ENCODE peak calls at places on chromosomes 12 and 14, in eight cellular contexts. P is ascending aorta, W is T-helper 9 cell, M is amniotic epithelial cell, X is foreskin fibroblast, E is pulmonary artery endothelial cell, U is caudate nucleus, J is neural crest cell. O is an unnamed sample.

GRCh38 chr12:1500095-1500801 is 94.1 kb downstream of the FBXL14 start:
- DNase-seq in W (no peak), E (no peak), M (peak; percentile 29), U (no peak), J (no peak), P (no peak), X (peak; percentile 75), O (no peak)

GRCh38 chr12:57208946-57209282 is 7.7 kb upstream of the NXPH4 start:
- DNase-seq in X (no peak), E (no peak), W (no peak), J (no peak), U (peak; percentile 83), P (no peak), M (no peak), O (no peak)

GRCh38 chr14:90697577-90698206 is 118.5 kb downstream of the TTC7B start:
- DNase-seq in M (peak; percentile 70), E (peak; percentile 48), U (peak; percentile 86), W (peak; percentile 59), X (peak; percentile 92), P (peak; percentile 50), J (peak; percentile 83), O (peak; percentile 11)

GRCh38 chr14:28821993-28822392 is 55.4 kb downstream of the FOXG1 start:
- DNase-seq in J (no peak), P (no peak), E (no peak), W (no peak), M (no peak), U (no peak), X (no peak), O (no peak)

GRCh38 chr14:67607646-67608045 is 7.6 kb upstream of the PIGH start:
- DNase-seq in P (no peak), W (no peak), E (no peak), J (no peak), M (no peak), U (no peak), X (no peak), O (no peak)

GRCh38 chr12:29733060-29733459 is 50.7 kb downstream of the TMTC1 start:
- DNase-seq in M (peak; percentile 47), P (no peak), U (no peak), X (no peak), W (no peak), J (no peak), E (no peak), O (no peak)

GRCh38 chr12:11823593-11823992 is 174.1 kb downstream of the ETV6 start:
- DNase-seq in M (no peak), E (no peak), X (no peak), U (no peak), P (no peak), W (no peak), J (no peak), O (no peak)

GRCh38 chr14:75003250-75004027 is 718 bp downstream of the EIF2B2 start:
- DNase-seq in U (no peak), X (peak; percentile 29), E (no peak), W (no peak), M (no peak), P (no peak), J (no peak), O (no peak)

GRCh38 chr12:117231750-117232149 is 41.5 kb upstream of the FBXO21 start:
- DNase-seq in J (no peak), U (no peak), M (no peak), P (no peak), E (no peak), W (no peak), X (no peak), O (no peak)

GRCh38 chr14:99266181-99267178 is 5.5 kb downstream of the BCL11B start:
- DNase-seq in E (peak; percentile 17), U (peak; percentile 75), X (peak; percentile 88), M (peak; percentile 44), P (no peak), W (peak; percentile 88), J (peak; percentile 88), O (no peak)

GRCh38 chr12:57452181-57452936 is 2.7 kb upstream of the INHBE start:
- DNase-seq in W (no peak), J (no peak), X (peak; percentile 85), M (peak; percentile 88), E (no peak), P (no peak), U (peak; percentile 34), O (no peak)

GRCh38 chr14:72878746-72879145 is 15.2 kb downstream of the DPF3 start:
- DNase-seq in X (no peak), U (no peak), P (no peak), E (no peak), J (no peak), M (no peak), W (no peak), O (no peak)

GRCh38 chr12:14873440-14874185 is 12.0 kb downstream of the MGP start:
- DNase-seq in E (no peak), M (no peak), W (no peak), X (no peak), U (no peak), P (no peak), J (no peak), O (no peak)

GRCh38 chr14:35134329-35135123 is 12.2 kb downstream of the PRORP start:
- DNase-seq in P (no peak), X (no peak), U (no peak), J (no peak), E (no peak), M (no peak), W (no peak), O (no peak)

GRCh38 chr14:104383088-104383805 is 196.3 kb upstream of the C14orf180 start:
- DNase-seq in E (no peak), M (no peak), U (no peak), P (peak; percentile 4), X (no peak), W (no peak), J (no peak), O (no peak)

GRCh38 chr12:19614601-19615442 is 175.5 kb downstream of the AEBP2 start:
- DNase-seq in X (no peak), M (no peak), J (no peak), E (no peak), W (no peak), U (no peak), P (no peak), O (no peak)

GRCh38 chr14:90511795-90512331 is 115.0 kb downstream of the CALM1 start:
- DNase-seq in P (no peak), X (no peak), U (no peak), E (no peak), J (no peak), W (no peak), M (no peak), O (no peak)

GRCh38 chr12:110622582-110622981 is 8.7 kb downstream of the TCTN1 start:
- DNase-seq in P (no peak), M (no peak), J (no peak), E (no peak), U (no peak), W (no peak), X (peak; percentile 29), O (no peak)

GRCh38 chr12:110165540-110166159 is 41.5 kb downstream of the IFT81 start:
- DNase-seq in P (no peak), J (no peak), U (no peak), M (no peak), W (no peak), X (no peak), E (no peak), O (no peak)

GRCh38 chr12:71236133-71236660 is 78.4 kb upstream of the TSPAN8 start:
- DNase-seq in W (no peak), P (no peak), U (no peak), E (no peak), X (no peak), J (no peak), M (no peak), O (no peak)

GRCh38 chr12:9039397-9039977 is 50.1 kb downstream of the KLRG1 start:
- DNase-seq in E (peak; percentile 17), J (no peak), U (no peak), M (peak; percentile 42), P (no peak), X (peak; percentile 57), W (no peak), O (no peak)

GRCh38 chr14:23443411-23443812 is 8.0 kb upstream of the MYH7 start:
- DNase-seq in X (no peak), J (no peak), P (no peak), W (no peak), E (no peak), M (no peak), U (no peak), O (no peak)

GRCh38 chr14:89430271-89430620 is 13.2 kb upstream of the FOXN3 start:
- DNase-seq in W (no peak), M (no peak), E (no peak), P (no peak), X (no peak), J (no peak), U (no peak), O (no peak)

GRCh38 chr12:121057794-121058193 is 18.7 kb upstream of the OASL start:
- DNase-seq in E (no peak), W (no peak), P (no peak), M (no peak), U (no peak), X (no peak), J (no peak), O (no peak)

GRCh38 chr12:12721251-12721689 is 4.1 kb downstream of the CDKN1B start:
- DNase-seq in E (no peak), X (no peak), M (no peak), U (no peak), J (no peak), P (no peak), W (no peak), O (no peak)

GRCh38 chr12:56932867-56933266 is 1.3 kb downstream of the SDR9C7 start:
- DNase-seq in J (no peak), U (no peak), E (no peak), M (peak; percentile 9), W (no peak), X (no peak), P (no peak), O (no peak)